ENCODE peak calls at places on chromosomes 6 and 20, in seven cellular contexts. S, P, V, M, E, K and G are unnamed samples.

GRCh38 chr6:14396826-14397517 is 279.4 kb downstream of the CD83 start:
- DNase-seq in P (no peak), E (no peak), M (no peak), S (peak; percentile 15), V (peak; percentile 86), K (peak; percentile 73), G (no peak)

GRCh38 chr6:7673063-7673536 is 52.8 kb upstream of the BMP6 start:
- DNase-seq in E (peak; percentile 67), K (peak; percentile 50), P (peak; percentile 21), M (no peak), V (peak; percentile 5), S (no peak), G (no peak)

GRCh38 chr6:80639243-80639642 is 532.8 kb downstream of the BCKDHB start:
- DNase-seq in M (no peak), S (no peak), E (no peak), K (no peak), V (peak; percentile 69), P (no peak), G (no peak)

GRCh38 chr6:119979862-119980261 is 630.3 kb upstream of the MAN1A1 start:
- DNase-seq in S (no peak), E (no peak), V (peak; percentile 2), P (no peak), M (no peak), K (no peak), G (no peak)

GRCh38 chr6:28474441-28475219 is 31.3 kb upstream of the ZSCAN23 start:
- DNase-seq in K (no peak), M (peak; percentile 38), E (no peak), V (peak; percentile 92), S (no peak), P (no peak), G (no peak)

GRCh38 chr20:49887828-49888340 is 27.4 kb downstream of the SPATA2 start:
- DNase-seq in P (no peak), V (no peak), K (peak; percentile 47), S (no peak), E (no peak), M (no peak), G (no peak)

GRCh38 chr6:133130863-133131262 is 110.3 kb upstream of the EYA4 start:
- DNase-seq in M (peak; percentile 33), S (peak; percentile 84), P (no peak), V (peak; percentile 66), K (no peak), E (no peak), G (peak; percentile 91)

GRCh38 chr20:3374296-3374695 is 33.2 kb downstream of the DNAAF9 start:
- DNase-seq in K (no peak), V (no peak), E (no peak), P (no peak), M (no peak), S (no peak), G (no peak)

GRCh38 chr6:150620244-150620643 is 20.6 kb downstream of the PLEKHG1 start:
- DNase-seq in E (no peak), V (no peak), P (no peak), S (no peak), M (no peak), K (no peak), G (no peak)

GRCh38 chr6:44052419-44053011 is 74.7 kb downstream of the MRPL14 start:
- DNase-seq in V (peak; percentile 80), E (no peak), P (no peak), M (no peak), S (peak; percentile 68), K (no peak), G (peak; percentile 86)

GRCh38 chr20:58746551-58747399 is 54.2 kb downstream of the NPEPL1 start:
- DNase-seq in V (no peak), M (no peak), P (no peak), K (no peak), E (no peak), S (no peak), G (no peak)

GRCh38 chr6:29530671-29531310 is 28.7 kb downstream of the UBD start:
- DNase-seq in V (no peak), M (no peak), S (no peak), E (no peak), K (no peak), P (no peak), G (no peak)

GRCh38 chr20:44720617-44720993 is 5.4 kb downstream of the CCN5 start:
- DNase-seq in V (peak; percentile 25), P (no peak), S (peak; percentile 84), E (no peak), M (peak; percentile 96), K (no peak), G (peak; percentile 23)

GRCh38 chr6:1917628-1918371 is 308.1 kb downstream of the FOXC1 start:
- DNase-seq in M (peak; percentile 15), E (no peak), P (no peak), V (peak; percentile 91), K (no peak), S (no peak), G (no peak)

GRCh38 chr20:52585333-52585732 is 386.8 kb upstream of the TSHZ2 start:
- DNase-seq in K (no peak), M (no peak), V (no peak), P (no peak), S (no peak), E (no peak), G (no peak)

GRCh38 chr6:112773217-112773616 is 426.1 kb downstream of the RFPL4B start:
- DNase-seq in P (no peak), K (no peak), M (no peak), S (no peak), V (peak; percentile 33), E (no peak), G (no peak)

GRCh38 chr6:127186889-127187288 is 68.4 kb downstream of the RSPO3 start:
- DNase-seq in K (peak; percentile 63), V (no peak), P (no peak), S (peak; percentile 39), E (peak; percentile 53), M (peak; percentile 3), G (peak; percentile 6)

GRCh38 chr6:7532232-7532631 is 9.2 kb upstream of the DSP start:
- DNase-seq in K (peak; percentile 75), V (no peak), M (no peak), S (no peak), E (no peak), P (no peak), G (no peak)

GRCh38 chr6:15434263-15434662 is 188.4 kb downstream of the JARID2 start:
- DNase-seq in S (no peak), V (no peak), P (no peak), E (no peak), M (no peak), K (no peak), G (no peak)

GRCh38 chr20:25470045-25470444 is 62.6 kb downstream of the GINS1 start:
- DNase-seq in V (peak; percentile 25), E (no peak), M (no peak), S (no peak), K (peak; percentile 65), P (no peak), G (no peak)

GRCh38 chr20:54680872-54681297 is 205.5 kb downstream of the DOK5 start:
- DNase-seq in K (no peak), S (peak; percentile 32), M (no peak), E (no peak), P (peak; percentile 18), V (peak; percentile 35), G (no peak)

GRCh38 chr20:37523012-37523391 is 2.0 kb downstream of the NNAT start:
- DNase-seq in K (peak; percentile 46), P (no peak), E (no peak), M (no peak), V (no peak), S (no peak), G (no peak)

GRCh38 chr6:169289671-169290408 is 36.2 kb upstream of the THBS2 start:
- DNase-seq in S (no peak), P (no peak), K (no peak), V (peak; percentile 51), E (peak; percentile 43), M (no peak), G (peak; percentile 29)

GRCh38 chr6:26158581-26159416 is 71.6 kb downstream of the HFE start:
- DNase-seq in S (peak; percentile 81), K (peak; percentile 89), V (peak; percentile 46), E (no peak), P (peak; percentile 73), M (no peak), G (peak; percentile 38)
- TF ChIP-seq POLR2A in S (peak; percentile 81), K (peak; percentile 18), V (no peak), E (no peak), P (no peak), M (peak; percentile 26), G (no peak)

GRCh38 chr20:57583289-57584257 is 22.7 kb downstream of the PCK1 start:
- DNase-seq in M (no peak), P (no peak), V (no peak), S (no peak), E (no peak), K (no peak), G (no peak)
- H3K4me3 ChIP-seq in M (no peak overlapping the region), P (no peak overlapping the region), V (no peak overlapping the region), S (no peak overlapping the region), E (no peak overlapping the region), K (no peak overlapping the region), G (no peak overlapping the region)

DNA sequence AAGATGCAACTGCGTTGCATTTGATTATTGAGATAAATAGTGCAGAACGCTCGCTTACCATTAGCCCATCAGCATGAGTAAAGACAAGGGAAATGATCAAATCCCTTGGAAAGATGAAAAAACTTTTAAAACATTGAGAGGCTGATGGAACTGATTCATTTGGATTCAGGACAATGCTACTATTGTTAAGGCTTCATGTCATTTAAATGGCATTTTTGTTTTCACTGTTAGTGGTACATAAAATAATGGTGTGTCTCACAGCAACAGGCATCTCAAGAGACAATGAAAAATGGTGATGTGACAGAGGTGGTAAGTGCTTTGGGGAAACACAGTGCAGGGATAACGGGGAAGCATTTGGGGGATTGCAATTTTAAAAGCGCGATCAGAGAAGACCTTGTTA is 159.7 kb upstream of the KCNG1 start:
- DNase-seq in M (no peak), V (no peak), E (no peak), S (no peak), P (no peak), K (no peak), G (no peak)
- TF ChIP-seq CTCF in M (no peak), V (no peak), E (no peak), S (no peak), P (no peak), K (no peak), G (no peak)

GRCh38 chr6:163387317-163387716 is 27.2 kb upstream of the QKI start:
- DNase-seq in K (no peak), S (no peak), V (peak; percentile 13), M (no peak), E (no peak), P (no peak), G (no peak)
- TF ChIP-seq POLR2A in K (no peak), S (no peak), V (no peak), M (no peak), E (no peak), P (no peak), G (no peak)

DNA sequence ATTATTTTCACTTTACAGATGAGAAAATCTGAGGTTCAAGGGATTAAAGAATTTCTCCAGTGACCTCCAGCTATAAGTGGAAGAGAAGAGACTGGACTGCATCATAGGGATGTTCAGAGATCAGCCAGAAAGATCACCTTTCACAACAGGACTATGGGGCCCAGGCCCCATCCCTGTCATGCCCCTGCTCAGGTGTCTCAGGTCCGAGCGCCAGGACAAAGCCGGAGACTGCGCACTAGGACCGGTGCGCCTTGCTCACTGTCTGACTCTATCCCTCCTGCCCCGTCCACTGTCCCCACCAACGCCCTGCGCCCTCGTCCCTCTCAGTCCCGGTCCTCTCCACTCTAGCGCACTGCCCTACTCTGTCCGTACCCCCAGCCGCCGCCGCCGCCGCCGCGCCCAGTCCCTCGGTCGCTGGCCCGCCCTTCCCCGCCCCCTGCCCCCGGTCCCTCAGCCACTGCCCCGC is 548 bp upstream of the RAD21L1 start:
- DNase-seq in S (no peak), V (no peak), E (no peak), K (no peak), M (no peak), P (no peak), G (no peak)
- H3K4me3 ChIP-seq in S (peak overlapping the region; percentile 22), V (peak overlapping the region; percentile 86), E (peak overlapping the region; percentile 15), K (peak overlapping the region; percentile 64), M (peak overlapping the region; percentile 57), P (peak overlapping the region; percentile 29), G (peak overlapping the region; percentile 57)